ENCODE peak calls at places on chromosome 17, in eight cellular contexts. W, U, L, O, K, F, H and P are unnamed samples.

GRCh38 chr17:81735181-81736102 is 23.4 kb downstream of the SLC25A10 start:
- DNase-seq in U (no peak), K (no peak), O (no peak), W (no peak), F (no peak), H (no peak), L (peak; percentile 40), P (no peak)

GRCh38 chr17:57955183-57955952 is at the start of gene CUEDC1:
- DNase-seq in O (peak; percentile 90), H (peak; percentile 56), W (no peak), L (peak; percentile 77), F (peak; percentile 46), U (no peak), K (peak; percentile 62), P (peak; percentile 68)

GRCh38 chr17:78406396-78406795 is 27.9 kb downstream of the PGS1 start:
- DNase-seq in H (no peak), O (no peak), K (no peak), F (no peak), L (no peak), W (no peak), U (no peak), P (no peak)

GRCh38 chr17:3959295-3959899 is 4.8 kb downstream of the ATP2A3 start:
- DNase-seq in L (no peak), K (peak; percentile 75), W (no peak), H (no peak), F (no peak), U (no peak), O (no peak), P (no peak)

GRCh38 chr17:74089869-74090464 is 113.5 kb upstream of the RPL38 start:
- DNase-seq in W (no peak), U (no peak), H (peak; percentile 42), K (peak; percentile 31), L (peak; percentile 63), O (no peak), F (peak; percentile 62), P (peak; percentile 94)

GRCh38 chr17:975321-975982 is 4.1 kb downstream of the NXN start:
- DNase-seq in F (no peak), O (no peak), L (no peak), H (no peak), W (no peak), K (peak; percentile 20), U (no peak), P (no peak)

GRCh38 chr17:49707246-49707607 is 537 bp downstream of the SLC35B1 start:
- DNase-seq in O (no peak), L (peak; percentile 16), W (no peak), H (no peak), F (no peak), K (peak; percentile 31), U (no peak), P (no peak)

GRCh38 chr17:348692-349425 is 3.7 kb downstream of the RPH3AL start:
- DNase-seq in L (no peak), W (no peak), K (no peak), U (no peak), F (no peak), O (no peak), H (no peak), P (peak; percentile 13)

GRCh38 chr17:27473748-27474609 is 17.7 kb downstream of the KSR1 start:
- DNase-seq in F (peak; percentile 69), U (no peak), K (no peak), W (no peak), O (peak; percentile 62), L (no peak), H (no peak), P (no peak)

GRCh38 chr17:83122834-83123233 is 43.4 kb downstream of the METRNL start:
- DNase-seq in H (no peak), U (no peak), L (no peak), W (no peak), O (no peak), F (no peak), K (no peak), P (no peak)

GRCh38 chr17:77814091-77814772 is 144.3 kb upstream of the TNRC6C start:
- DNase-seq in U (no peak), W (no peak), K (no peak), L (no peak), O (no peak), F (no peak), H (no peak), P (no peak)

GRCh38 chr17:49968380-49969133 is 433 bp upstream of the DLX4 start:
- DNase-seq in U (no peak), W (no peak), K (peak; percentile 64), H (peak; percentile 78), F (peak; percentile 66), L (peak; percentile 85), O (peak; percentile 64), P (peak; percentile 78)

GRCh38 chr17:30824002-30824355 is 513 bp downstream of the CRLF3 start:
- DNase-seq in U (no peak), H (no peak), O (no peak), F (no peak), W (no peak), L (peak; percentile 28), K (no peak), P (no peak)

GRCh38 chr17:767076-767475 is 15.0 kb downstream of the GLOD4 start:
- DNase-seq in O (no peak), F (no peak), W (no peak), L (no peak), U (no peak), H (no peak), K (no peak), P (no peak)

GRCh38 chr17:27293359-27293897 is 486 bp upstream of the WSB1 start:
- DNase-seq in K (no peak), L (no peak), H (no peak), F (no peak), W (no peak), O (no peak), U (no peak), P (no peak)

GRCh38 chr17:27494192-27495091 is 38.2 kb downstream of the KSR1 start:
- DNase-seq in K (peak; percentile 23), H (no peak), U (no peak), W (peak; percentile 45), L (peak; percentile 61), O (peak; percentile 63), F (no peak), P (peak; percentile 15)

GRCh38 chr17:8015957-8016631 is 13.7 kb downstream of the GUCY2D start:
- DNase-seq in U (no peak), K (no peak), F (no peak), W (no peak), H (no peak), O (no peak), L (peak; percentile 20), P (no peak)

GRCh38 chr17:7435676-7436555 is 681 bp downstream of the TMEM102 start:
- DNase-seq in U (no peak), L (peak; percentile 42), K (no peak), W (no peak), H (no peak), F (peak; percentile 34), O (peak; percentile 48), P (peak; percentile 29)

GRCh38 chr17:82297280-82297803 is 20.1 kb downstream of the CD7 start:
- DNase-seq in W (peak; percentile 67), F (peak; percentile 89), L (peak; percentile 85), U (no peak), H (peak; percentile 47), O (peak; percentile 67), K (peak; percentile 96), P (peak; percentile 61)

GRCh38 chr17:47812146-47812920 is 9.3 kb downstream of the OSBPL7 start:
- DNase-seq in U (no peak), O (no peak), L (no peak), H (no peak), F (no peak), W (no peak), K (no peak), P (no peak)

GRCh38 chr17:81578038-81578441 is 25.9 kb upstream of the FAAP100 start:
- DNase-seq in L (no peak), W (no peak), K (no peak), U (no peak), O (no peak), F (no peak), H (no peak), P (no peak)

GRCh38 chr17:8186787-8187516 is 3.0 kb downstream of the BORCS6 start:
- DNase-seq in F (peak; percentile 97), H (peak; percentile 91), W (peak; percentile 81), O (peak; percentile 91), K (peak; percentile 94), U (peak; percentile 72), L (peak; percentile 96), P (peak; percentile 97)

GRCh38 chr17:1027044-1027443 is 30.1 kb downstream of the TIMM22 start:
- DNase-seq in U (no peak), O (peak; percentile 62), K (no peak), W (no peak), F (no peak), L (no peak), H (no peak), P (no peak)

GRCh38 chr17:50361561-50362480 is 11.2 kb downstream of the MRPL27 start:
- DNase-seq in L (peak; percentile 62), W (no peak), H (peak; percentile 82), O (no peak), F (peak; percentile 24), U (peak; percentile 26), K (peak; percentile 80), P (peak; percentile 84)

GRCh38 chr17:66371561-66371960 is 69.1 kb downstream of the PRKCA start:
- DNase-seq in O (no peak), L (no peak), U (no peak), F (no peak), W (no peak), H (no peak), K (no peak), P (no peak)

GRCh38 chr17:73182616-73183310 is 10.1 kb upstream of the COG1 start:
- DNase-seq in U (no peak), F (no peak), O (no peak), W (no peak), H (no peak), K (no peak), L (no peak), P (no peak)

GRCh38 chr17:57501016-57501415 is 244.1 kb downstream of the CCDC182 start:
- DNase-seq in O (no peak), W (no peak), K (no peak), U (no peak), L (no peak), F (no peak), H (no peak), P (no peak)

GRCh38 chr17:79075433-79075805 is 795 bp downstream of the ENGASE start:
- DNase-seq in K (no peak), H (no peak), F (no peak), U (no peak), O (no peak), W (no peak), L (peak; percentile 22), P (no peak)

GRCh38 chr17:47735139-47735464 is 2.1 kb downstream of the TBX21 start:
- DNase-seq in L (no peak), U (no peak), W (no peak), H (no peak), F (no peak), K (no peak), O (no peak), P (no peak)

GRCh38 chr17:58330997-58331814 is 2.6 kb upstream of the TSPOAP1 start:
- DNase-seq in W (no peak), F (peak; percentile 71), O (no peak), L (no peak), K (no peak), U (no peak), H (no peak), P (no peak)

GRCh38 chr17:77254961-77255741 is 114.4 kb downstream of the SEC14L1 start:
- DNase-seq in F (no peak), W (no peak), H (peak; percentile 98), U (peak; percentile 90), O (no peak), L (peak; percentile 99), K (peak; percentile 86), P (peak; percentile 99)

GRCh38 chr17:29246638-29247037 is at the start of gene CRYBA1:
- DNase-seq in W (no peak), U (no peak), F (no peak), H (no peak), L (no peak), K (no peak), O (no peak), P (no peak)

GRCh38 chr17:54945671-54946070 is 22.8 kb downstream of the COX11 start:
- DNase-seq in K (no peak), H (no peak), W (no peak), L (no peak), U (no peak), F (no peak), O (no peak), P (no peak)

GRCh38 chr17:31448467-31449077 is 57.1 kb downstream of the RAB11FIP4 start:
- DNase-seq in W (no peak), F (no peak), U (no peak), H (no peak), O (no peak), K (peak; percentile 63), L (no peak), P (no peak)